ENCODE peak calls at places on chromosome 22, in seven cellular contexts. D, N, C, M, J, A and V are unnamed samples.

GRCh38 chr22:49087716-49088660 is 739.7 kb downstream of the BRD1 start:
- DNase-seq in D (no peak), N (no peak), A (no peak), J (no peak), C (no peak), M (no peak), V (no peak)

GRCh38 chr22:49281467-49282340 is 546.0 kb downstream of the BRD1 start:
- DNase-seq in C (no peak), A (no peak), M (no peak), D (no peak), N (no peak), J (no peak), V (no peak)

GRCh38 chr22:46477967-46478635 is 59.3 kb downstream of the CELSR1 start:
- DNase-seq in C (no peak), M (no peak), J (no peak), A (no peak), D (no peak), N (no peak), V (no peak)

GRCh38 chr22:36306227-36306626 is 53.3 kb downstream of the APOL1 start:
- DNase-seq in D (no peak), J (no peak), M (no peak), N (no peak), C (no peak), A (no peak), V (no peak)

GRCh38 chr22:21766933-21767462 is 31.4 kb upstream of the YPEL1 start:
- DNase-seq in C (no peak), J (no peak), D (no peak), N (no peak), M (no peak), A (no peak), V (no peak)

GRCh38 chr22:46064236-46064965 is 85.9 kb upstream of the PPARA start:
- DNase-seq in J (no peak), D (no peak), M (peak), A (peak), N (no peak), C (no peak), V (peak)

GRCh38 chr22:47125603-47126002 is 363.2 kb downstream of the TBC1D22A start:
- DNase-seq in N (no peak), J (no peak), C (no peak), A (no peak), M (peak), D (peak), V (no peak)

GRCh38 chr22:41030891-41031290 is 61.5 kb upstream of the EP300 start:
- DNase-seq in J (no peak), C (no peak), A (no peak), N (no peak), D (no peak), M (peak), V (peak)

GRCh38 chr22:37904572-37905533 is 1.2 kb upstream of the MICALL1 start:
- DNase-seq in D (peak), A (peak), C (no peak), J (peak), M (peak), N (no peak), V (peak)

GRCh38 chr22:42322562-42322926 is 52.1 kb upstream of the TCF20 start:
- DNase-seq in N (no peak), D (no peak), M (no peak), J (no peak), A (no peak), C (no peak), V (no peak)

GRCh38 chr22:40463727-40464126 is 93.3 kb downstream of the SGSM3 start:
- DNase-seq in J (peak), N (no peak), A (no peak), D (no peak), C (no peak), M (no peak), V (no peak)

GRCh38 chr22:44452531-44453420 is 45.3 kb downstream of the RTL6 start:
- DNase-seq in J (no peak), C (no peak), A (no peak), D (no peak), M (no peak), N (no peak), V (no peak)

GRCh38 chr22:43554259-43554636 is 142.4 kb downstream of the MPPED1 start:
- DNase-seq in A (no peak), C (no peak), J (no peak), N (no peak), M (no peak), D (no peak), V (no peak)

GRCh38 chr22:49756201-49756600 is 71.5 kb downstream of the BRD1 start:
- DNase-seq in A (no peak), J (no peak), D (no peak), C (no peak), N (no peak), M (no peak), V (no peak)

GRCh38 chr22:43310311-43310710 is 32.9 kb downstream of the SCUBE1 start:
- DNase-seq in M (no peak), C (no peak), A (no peak), N (no peak), J (no peak), D (peak), V (no peak)

GRCh38 chr22:45504703-45505341 is 2.1 kb downstream of the FBLN1 start:
- DNase-seq in C (peak), A (no peak), D (no peak), J (no peak), N (no peak), M (peak), V (peak)

GRCh38 chr22:42080287-42080686 is 787 bp downstream of the SMDT1 start:
- DNase-seq in M (peak), J (peak), N (no peak), D (peak), A (no peak), C (peak), V (peak)

GRCh38 chr22:37388538-37388937 is 38.7 kb downstream of the ELFN2 start:
- DNase-seq in M (no peak), J (no peak), C (no peak), D (no peak), A (no peak), N (no peak), V (no peak)

GRCh38 chr22:29617922-29618629 is 14.6 kb downstream of the NF2 start:
- DNase-seq in D (peak), J (no peak), C (no peak), M (peak), N (no peak), A (no peak), V (peak)

GRCh38 chr22:50206599-50206998 is 5.8 kb downstream of the SELENOO start:
- DNase-seq in J (peak), C (peak), M (peak), D (peak), A (peak), N (no peak), V (no peak)

GRCh38 chr22:19295733-19296132 is 4.2 kb upstream of the CLTCL1 start:
- DNase-seq in D (no peak), J (no peak), C (no peak), A (no peak), M (no peak), N (no peak), V (no peak)

GRCh38 chr22:45983797-45984196 is 6.8 kb upstream of the WNT7B start:
- DNase-seq in C (no peak), M (no peak), D (no peak), N (no peak), J (no peak), A (no peak), V (no peak)

GRCh38 chr22:46056169-46057041 is 79.4 kb upstream of the WNT7B start:
- DNase-seq in C (no peak), N (no peak), D (no peak), A (no peak), M (peak), J (no peak), V (peak)

GRCh38 chr22:46336119-46337078 is 885 bp downstream of the TRMU start:
- DNase-seq in A (no peak), N (no peak), D (peak), M (peak), J (peak), C (peak), V (peak)

GRCh38 chr22:35552186-35552842 is 11.7 kb downstream of the RASD2 start:
- DNase-seq in M (peak), J (peak), D (peak), N (no peak), A (peak), C (peak), V (no peak)

GRCh38 chr22:21791635-21792625 is 56.3 kb upstream of the YPEL1 start:
- DNase-seq in D (no peak), M (peak), A (no peak), N (peak), J (no peak), C (no peak), V (peak)

GRCh38 chr22:46088541-46089311 is 61.6 kb upstream of the PPARA start:
- DNase-seq in J (no peak), M (peak), A (no peak), C (no peak), D (no peak), N (no peak), V (peak)

GRCh38 chr22:47090591-47091240 is 328.3 kb downstream of the TBC1D22A start:
- DNase-seq in J (no peak), N (no peak), C (peak), M (peak), A (peak), D (peak), V (peak)

GRCh38 chr22:48944756-48945620 is 882.7 kb downstream of the BRD1 start:
- DNase-seq in D (no peak), C (no peak), A (peak), J (no peak), N (no peak), M (no peak), V (no peak)

GRCh38 chr22:43832393-43833265 is 20.5 kb upstream of the EFCAB6 start:
- DNase-seq in C (no peak), J (no peak), M (no peak), A (no peak), N (no peak), D (no peak), V (no peak)

GRCh38 chr22:45640291-45640940 is 31.2 kb upstream of the ATXN10 start:
- DNase-seq in M (no peak), N (no peak), A (no peak), J (no peak), C (no peak), D (no peak), V (no peak)

GRCh38 chr22:41847300-41847699 is 14.4 kb downstream of the SREBF2 start:
- DNase-seq in C (no peak), N (no peak), J (no peak), A (no peak), M (no peak), D (no peak), V (peak)

GRCh38 chr22:45896153-45896951 is 80.6 kb downstream of the WNT7B start:
- DNase-seq in A (peak), C (no peak), M (no peak), D (peak), J (no peak), N (no peak), V (peak)

GRCh38 chr22:32333769-32334639 is 23.7 kb upstream of the RFPL3 start:
- DNase-seq in C (no peak), N (no peak), A (peak), M (no peak), D (no peak), J (no peak), V (no peak)

GRCh38 chr22:32335471-32335870 is 22.2 kb upstream of the RFPL3 start:
- DNase-seq in N (no peak), M (no peak), D (no peak), C (peak), A (no peak), J (no peak), V (no peak)

GRCh38 chr22:32334640-32335365 is 22.9 kb upstream of the RFPL3 start:
- DNase-seq in D (no peak), A (peak), N (no peak), M (no peak), C (no peak), J (no peak), V (no peak)

GRCh38 chr22:32337015-32337414 is 20.7 kb upstream of the RFPL3 start:
- DNase-seq in J (no peak), M (no peak), C (no peak), A (no peak), N (no peak), D (no peak), V (no peak)

GRCh38 chr22:32336185-32336603 is 21.5 kb upstream of the RFPL3 start:
- DNase-seq in J (no peak), A (no peak), C (peak), D (no peak), N (no peak), M (no peak), V (no peak)
- H2AFZ ChIP-seq in J (no peak), A (no peak), C (no peak), D (no peak), N (no peak), M (no peak), V (no peak)

GRCh38 chr22:23401910-23402274 is 178.2 kb downstream of the IGLL1 start:
- DNase-seq in A (no peak), J (no peak), D (no peak), M (no peak), N (no peak), C (no peak), V (peak)
- H3K9ac ChIP-seq in A (no peak), J (no peak), D (no peak), M (no peak), N (no peak), C (no peak), V (peak)

GRCh38 chr22:24467340-24467739 is 27.8 kb upstream of the UPB1 start:
- DNase-seq in J (no peak), C (no peak), A (no peak), D (no peak), N (no peak), M (no peak), V (no peak)
- H2AFZ ChIP-seq in J (peak), C (no peak), A (no peak), D (no peak), N (peak), M (peak), V (no peak)

DNA sequence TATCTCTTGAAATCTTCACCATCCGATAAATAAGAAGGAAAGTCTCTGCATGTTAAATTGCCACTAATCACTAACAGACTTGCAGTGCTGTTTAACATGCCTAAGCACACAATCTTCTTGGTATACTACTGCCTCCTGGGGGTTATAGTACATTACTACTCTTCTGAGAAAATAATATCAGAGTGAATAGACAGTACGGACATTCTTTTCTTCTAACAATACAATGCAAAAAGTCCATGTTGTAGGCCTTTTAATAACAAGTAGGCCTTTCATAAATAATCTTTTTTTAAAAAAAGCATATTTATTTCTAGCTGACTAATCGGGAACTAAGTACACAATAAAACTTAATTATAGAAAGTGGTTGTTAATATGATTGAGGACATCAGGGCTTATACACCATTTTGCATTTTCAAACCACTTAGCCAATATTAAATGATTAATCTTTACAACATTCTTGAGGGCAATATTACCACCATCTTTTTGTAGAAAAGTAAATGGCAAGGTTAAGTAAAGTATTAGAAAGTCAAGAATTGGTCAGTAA is 84.8 kb downstream of the TTC28 start:
- DNase-seq in C (peak), M (peak), J (peak), A (no peak), N (no peak), D (peak), V (peak)
- H3K9ac ChIP-seq in C (no peak), M (no peak), J (no peak), A (no peak), N (no peak), D (no peak), V (no peak)

DNA sequence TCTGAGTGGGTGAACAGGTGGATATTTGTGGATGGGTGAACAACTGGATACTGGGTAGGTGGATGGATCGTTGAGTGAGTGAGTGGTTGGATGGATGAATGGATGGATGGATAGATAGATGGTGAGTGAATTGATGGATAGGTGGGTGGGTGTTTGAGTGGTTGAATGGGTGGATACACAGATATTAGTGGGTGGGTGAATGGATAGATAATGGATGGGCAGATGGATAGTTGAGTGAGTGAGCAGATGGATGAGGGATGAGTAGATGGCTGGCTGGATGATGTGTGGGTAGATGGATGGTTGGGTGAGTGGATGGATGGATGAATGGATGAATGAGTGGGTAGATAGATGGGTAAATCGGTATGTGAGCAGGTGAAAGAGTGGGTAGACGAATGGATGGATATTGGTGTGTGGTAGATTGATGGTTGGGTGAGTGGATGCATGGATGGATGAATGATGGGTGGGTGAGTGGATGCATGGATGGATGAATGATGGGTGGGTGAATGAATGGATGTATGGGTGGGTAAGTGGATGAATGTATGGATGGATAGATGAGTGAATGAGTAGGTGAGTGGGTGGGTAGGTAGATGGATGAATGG is 406.7 kb downstream of the MN1 start:
- DNase-seq in J (no peak), A (no peak), C (no peak), D (no peak), M (no peak), N (no peak), V (no peak)
- H2AFZ ChIP-seq in J (no peak), A (no peak), C (no peak), D (no peak), M (no peak), N (no peak), V (no peak)

DNA sequence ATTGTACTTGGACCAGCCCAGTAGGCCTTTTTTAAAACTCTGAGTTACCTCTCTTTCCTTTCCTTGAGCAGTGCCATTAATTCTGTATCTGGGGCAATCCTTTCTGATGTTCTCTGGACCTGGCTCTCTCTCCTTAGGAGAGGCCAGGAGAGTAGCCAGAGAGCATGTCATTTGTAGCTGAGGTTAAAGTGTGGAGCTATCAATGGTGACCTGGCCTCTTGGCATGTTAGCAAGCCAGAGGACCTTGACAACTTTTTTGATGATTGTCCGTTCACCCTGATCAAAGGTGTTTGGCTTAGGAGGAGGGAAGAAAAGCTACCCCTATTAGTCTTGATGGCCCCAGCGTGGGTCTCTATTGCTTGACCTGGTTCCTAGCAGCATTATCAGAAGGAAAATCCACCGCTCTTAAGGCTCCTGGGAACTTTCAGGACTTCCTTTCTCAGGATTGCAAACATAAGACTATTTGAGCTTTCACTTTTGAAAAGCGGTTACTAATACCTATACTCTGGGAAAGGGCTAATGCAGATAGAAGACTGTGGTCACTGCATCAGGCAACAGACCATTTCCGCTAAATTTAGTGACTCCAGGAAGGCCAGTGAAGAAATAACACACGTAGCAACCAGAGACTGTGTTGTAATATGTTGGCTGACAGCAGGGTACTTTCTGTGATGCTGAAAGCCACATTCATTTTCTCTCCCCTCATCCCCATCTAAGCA is 18.2 kb downstream of the LIMK2 start:
- DNase-seq in J (no peak), C (no peak), M (peak), N (peak), D (peak), A (no peak), V (no peak)
- H3K9ac ChIP-seq in J (peak), C (no peak), M (peak), N (no peak), D (no peak), A (no peak), V (no peak)